ENCODE peak calls at places on chromosomes 6 and 20, in seven cellular contexts. Q is Calu3, L is GM23248, U is HFFc6, H is NCI-H2171 treated with DMSO at 0.1 percent for 48 hours, C is caudate nucleus, T is cardiac septum. X is an unnamed sample.

GRCh38 chr6:136396908-136397307 is 107.3 kb upstream of the BCLAF1 start:
- DNase-seq in H (no peak), Q (no peak), L (no peak), U (no peak), C (no peak), T (no peak), X (no peak)

GRCh38 chr20:32078322-32078721 is 26.3 kb downstream of the HCK start:
- DNase-seq in U (no peak), Q (no peak), T (no peak), H (no peak), C (no peak), L (no peak), X (no peak)

GRCh38 chr6:169254456-169255316 is 1.0 kb upstream of the THBS2 start:
- DNase-seq in H (no peak), U (no peak), Q (no peak), L (peak; percentile 35), C (no peak), T (no peak), X (no peak)

GRCh38 chr6:3697609-3698008 is 53.9 kb downstream of the PXDC1 start:
- DNase-seq in L (peak; percentile 96), C (peak; percentile 6), Q (no peak), H (no peak), T (no peak), U (peak; percentile 86), X (no peak)

GRCh38 chr6:89944826-89945407 is 50.6 kb downstream of the GJA10 start:
- DNase-seq in Q (no peak), L (peak; percentile 45), U (peak; percentile 23), T (no peak), C (no peak), H (peak; percentile 29), X (no peak)

GRCh38 chr6:161342039-161342438 is 68.2 kb upstream of the AGPAT4 start:
- DNase-seq in U (no peak), H (no peak), C (no peak), L (no peak), Q (no peak), T (no peak), X (no peak)

GRCh38 chr6:143823463-143824006 is 19.6 kb upstream of the LTV1 start:
- DNase-seq in C (no peak), Q (no peak), H (no peak), L (no peak), T (no peak), U (no peak), X (no peak)

GRCh38 chr6:148193063-148193680 is 149.5 kb upstream of the SASH1 start:
- DNase-seq in U (no peak), C (no peak), T (no peak), L (peak; percentile 59), Q (peak; percentile 38), H (no peak), X (no peak)

GRCh38 chr20:62548483-62548882 is 72.7 kb upstream of the GATA5 start:
- DNase-seq in T (no peak), H (no peak), L (no peak), Q (no peak), C (no peak), U (no peak), X (no peak)

GRCh38 chr20:10651227-10651990 is 22.4 kb downstream of the JAG1 start:
- DNase-seq in C (no peak), Q (no peak), T (no peak), U (no peak), L (peak; percentile 15), H (no peak), X (no peak)

GRCh38 chr6:21383499-21384085 is 210.0 kb upstream of the SOX4 start:
- DNase-seq in U (no peak), L (no peak), T (no peak), Q (no peak), C (no peak), H (no peak), X (no peak)

GRCh38 chr6:169099411-169100202 is 154.0 kb downstream of the THBS2 start:
- DNase-seq in H (no peak), L (peak; percentile 57), Q (no peak), C (no peak), U (peak; percentile 69), T (no peak), X (no peak)

GRCh38 chr6:142334294-142334693 is 32.5 kb downstream of the ADGRG6 start:
- DNase-seq in Q (no peak), C (no peak), H (no peak), T (no peak), L (no peak), U (no peak), X (no peak)

GRCh38 chr6:37275350-37275749 is 17.4 kb upstream of the TMEM217 start:
- DNase-seq in T (no peak), H (no peak), L (no peak), U (no peak), Q (no peak), C (no peak), X (no peak)

GRCh38 chr6:34375833-34376232 is 16.6 kb downstream of the NUDT3 start:
- DNase-seq in U (no peak), C (no peak), L (no peak), T (no peak), Q (no peak), H (no peak), X (no peak)

GRCh38 chr6:44915111-44915510 is 413.0 kb upstream of the RUNX2 start:
- DNase-seq in H (no peak), L (no peak), Q (no peak), U (no peak), C (no peak), T (no peak), X (no peak)

GRCh38 chr6:89402776-89403175 is 9.3 kb downstream of the RRAGD start:
- DNase-seq in C (no peak), T (no peak), H (no peak), U (no peak), Q (no peak), L (no peak), X (no peak)

GRCh38 chr6:168536665-168537249 is 95.8 kb downstream of the SMOC2 start:
- DNase-seq in T (peak; percentile 65), H (no peak), U (no peak), C (no peak), Q (no peak), L (no peak), X (no peak)

X was measured in posterior cingulate gyrus.